ENCODE peak calls at places on chromosomes 12 and 14, in seven cellular contexts. T is stomach, Q is endothelial cell of umbilical vein, H is ovary, P is IMR-90, D is testis, V is breast epithelium. C is an unnamed sample.

GRCh38 chr14:84131924-84132323 is 1398.0 kb upstream of the FLRT2 start:
- DNase-seq in T (no peak), Q (no peak), H (no peak), P (no peak), D (no peak), V (no peak), C (no peak)

GRCh38 chr12:115323223-115323905 is 639.4 kb upstream of the TBX3 start:
- DNase-seq in T (no peak), Q (no peak), H (no peak), P (peak; percentile 86), D (no peak), V (no peak), C (no peak)

GRCh38 chr12:103930787-103931536 is 752 bp downstream of the HSP90B1 start:
- DNase-seq in T (peak; percentile 59), Q (peak; percentile 40), H (peak; percentile 63), P (peak; percentile 30), D (peak; percentile 70), V (peak; percentile 34), C (peak; percentile 73)

GRCh38 chr12:103827800-103828440 is 13.1 kb downstream of the NT5DC3 start:
- DNase-seq in T (no peak), Q (no peak), H (no peak), P (no peak), D (no peak), V (no peak), C (no peak)

GRCh38 chr12:95396849-95397498 is 77.0 kb upstream of the METAP2 start:
- DNase-seq in T (no peak), Q (no peak), H (no peak), P (peak; percentile 68), D (no peak), V (no peak), C (no peak)

GRCh38 chr14:92497391-92497790 is 16.2 kb upstream of the RIN3 start:
- DNase-seq in T (no peak), Q (no peak), H (no peak), P (no peak), D (no peak), V (no peak), C (no peak)

GRCh38 chr12:47095446-47096236 is 15.9 kb upstream of the AMIGO2 start:
- DNase-seq in T (no peak), Q (peak; percentile 43), H (no peak), P (peak; percentile 95), D (no peak), V (no peak), C (no peak)

GRCh38 chr14:72578514-72578913 is 315.4 kb downstream of the DPF3 start:
- DNase-seq in T (no peak), Q (no peak), H (no peak), P (no peak), D (no peak), V (no peak), C (no peak)

GRCh38 chr14:39339003-39339402 is 93.2 kb downstream of the FBXO33 start:
- DNase-seq in T (peak; percentile 68), Q (no peak), H (no peak), P (no peak), D (no peak), V (no peak), C (no peak)

GRCh38 chr14:99480856-99481744 is at the start of the genes CCNK and SETD3:
- DNase-seq in T (peak; percentile 100), Q (peak; percentile 100), H (peak; percentile 100), P (peak; percentile 100), D (peak; percentile 100), V (peak; percentile 100), C (peak; percentile 100)

GRCh38 chr14:38900887-38901286 is 202.1 kb downstream of the SEC23A start:
- DNase-seq in T (no peak), Q (no peak), H (no peak), P (no peak), D (no peak), V (no peak), C (no peak)

GRCh38 chr12:99009654-99010296 is 364.7 kb downstream of the APAF1 start:
- DNase-seq in T (no peak), Q (no peak), H (no peak), P (no peak), D (no peak), V (no peak), C (no peak)

GRCh38 chr14:78586681-78587080 is 416.5 kb downstream of the NRXN3 start:
- DNase-seq in T (no peak), Q (no peak), H (no peak), P (no peak), D (no peak), V (no peak), C (no peak)

DNA sequence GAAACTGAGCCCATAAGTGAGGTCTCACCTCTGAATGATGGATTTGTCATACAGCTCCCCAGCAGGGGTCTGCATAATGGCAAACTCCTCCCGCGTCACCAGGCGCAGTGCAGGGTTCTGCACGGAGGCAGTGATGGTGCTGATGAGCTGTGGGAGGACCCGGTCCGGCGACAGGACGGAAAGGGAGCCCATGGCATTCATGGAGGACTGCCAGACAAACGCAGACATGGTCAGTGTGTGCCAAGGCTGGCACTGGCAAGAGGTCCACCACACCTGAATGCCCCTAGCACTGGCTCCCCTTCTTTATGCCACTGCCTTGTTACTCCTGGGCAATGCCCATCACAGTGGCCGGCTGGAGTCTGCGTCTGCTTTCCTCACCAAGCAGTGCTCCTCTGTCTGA is 32.7 kb downstream of the GCN1 start:
- DNase-seq in T (no peak), Q (no peak), H (no peak), P (no peak), D (no peak), V (no peak), C (no peak)
- TF ChIP-seq POLR2A in T (no peak), Q (no peak), H (no peak), P (no peak), D (no peak), V (no peak), C (no peak)

DNA sequence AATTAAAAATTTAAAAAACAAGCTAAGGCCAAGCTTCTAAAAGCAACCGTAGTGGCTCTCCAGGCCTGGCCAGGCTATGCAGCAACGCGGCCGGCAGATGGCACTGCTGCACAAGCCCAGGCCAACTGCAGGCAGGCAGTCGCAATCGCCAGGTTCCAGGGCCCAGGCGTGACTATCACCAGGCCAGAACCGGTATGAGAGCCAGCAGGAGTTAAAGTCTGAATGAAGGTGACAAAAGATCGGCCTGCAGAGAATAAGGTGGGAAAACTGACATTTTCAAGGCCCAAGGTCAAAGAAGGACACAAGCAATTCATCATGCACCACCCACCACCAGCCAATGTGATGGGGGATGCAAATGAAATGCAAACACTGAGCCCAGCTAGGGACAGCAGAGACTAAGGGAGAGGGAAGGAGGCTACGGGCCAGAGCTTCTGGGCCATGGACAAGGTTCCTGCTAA is 43.6 kb upstream of the ANO2 start:
- DNase-seq in T (peak; percentile 84), Q (peak; percentile 73), H (peak; percentile 73), P (peak; percentile 71), D (peak; percentile 80), V (peak; percentile 50), C (peak; percentile 76)
- TF ChIP-seq POLR2A in T (no peak), Q (no peak), H (no peak), P (no peak), D (no peak), V (no peak), C (no peak)

DNA sequence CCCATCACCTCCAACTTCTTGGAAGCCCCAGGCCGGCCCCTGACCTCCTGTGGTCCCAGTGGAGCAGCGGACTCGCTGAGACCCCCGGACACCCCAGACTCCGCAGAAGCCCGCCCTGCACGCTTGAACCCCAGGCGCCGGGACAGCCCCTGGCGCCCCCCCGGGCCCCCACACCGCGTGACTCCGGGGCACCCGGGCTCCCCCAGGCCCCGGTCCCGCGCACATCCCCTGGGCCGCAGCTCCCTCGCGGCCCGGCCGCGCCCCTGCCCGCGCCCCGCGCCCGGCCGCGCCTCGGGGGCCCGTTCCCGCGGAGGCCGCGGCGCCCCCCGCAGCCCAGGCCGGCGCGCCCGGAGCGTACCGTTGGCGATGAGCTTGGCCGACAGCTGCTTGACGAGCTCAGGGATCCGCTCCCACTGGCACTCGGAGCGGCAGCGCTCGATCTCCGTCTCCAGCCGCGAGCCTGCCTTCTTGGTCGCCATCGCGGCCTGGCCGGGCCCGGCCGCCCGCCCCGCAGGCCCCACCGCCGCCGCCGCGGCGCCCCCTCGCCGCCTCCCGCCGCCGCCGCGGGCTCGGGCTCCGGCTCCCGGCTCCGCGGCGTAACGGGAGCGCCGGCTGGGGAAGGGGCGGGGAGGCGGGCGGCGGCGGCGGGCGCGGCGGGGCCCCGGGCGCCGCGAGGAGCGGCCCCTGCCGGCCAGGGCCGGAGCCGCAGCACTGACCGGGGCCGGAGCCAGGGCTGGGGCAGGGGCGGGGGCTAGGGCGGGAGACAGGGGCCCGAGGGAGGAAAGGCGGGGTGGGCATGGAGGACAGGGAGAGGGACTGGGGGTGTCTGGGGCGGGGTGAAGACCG is at the start of gene TTC7B:
- DNase-seq in T (peak; percentile 51), Q (no peak), H (peak; percentile 49), P (peak; percentile 24), D (no peak), V (no peak), C (peak; percentile 43)
- TF ChIP-seq POLR2A in T (no peak), Q (no peak), H (no peak), P (no peak), D (no peak), V (no peak), C (no peak)

DNA sequence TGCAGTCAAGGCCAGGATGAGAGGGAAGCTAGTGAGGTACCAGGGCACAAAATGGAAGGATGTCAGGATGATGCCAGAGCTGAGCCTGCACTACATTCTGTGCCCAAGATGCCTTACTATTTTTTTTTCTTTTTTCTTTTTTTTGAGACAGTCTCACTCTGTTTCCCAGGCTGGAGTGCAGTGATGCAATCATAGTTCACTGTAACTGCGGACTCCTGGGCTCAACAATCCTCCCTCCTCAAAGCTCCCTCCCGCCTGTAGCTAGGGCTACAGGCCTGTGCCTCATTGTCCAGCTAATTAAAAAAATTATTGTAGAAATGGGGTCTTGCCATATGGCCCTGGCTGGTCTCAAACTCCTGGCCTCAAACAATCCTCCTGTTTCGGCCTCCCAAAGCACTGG is 26.6 kb downstream of the TNFAIP2 start:
- DNase-seq in T (no peak), Q (no peak), H (no peak), P (no peak), D (no peak), V (no peak), C (no peak)
- TF ChIP-seq POLR2A in T (no peak), Q (no peak), H (no peak), P (no peak), D (no peak), V (no peak), C (no peak)

GRCh38 chr14:103706551-103707328 is 8.5 kb downstream of the XRCC3 start:
- DNase-seq in T (no peak), Q (no peak), H (no peak), P (no peak), D (no peak), V (no peak), C (no peak)
- TF ChIP-seq POLR2A in T (no peak), Q (no peak), H (no peak), P (no peak), D (no peak), V (no peak), C (no peak)

GRCh38 chr14:20714593-20715250 is 26.2 kb downstream of the ANG start:
- DNase-seq in T (peak; percentile 91), Q (peak; percentile 67), H (peak; percentile 46), P (peak; percentile 34), D (peak; percentile 65), V (peak; percentile 86), C (peak; percentile 92)
- TF ChIP-seq POLR2A in T (no peak), Q (no peak), H (no peak), P (no peak), D (no peak), V (no peak), C (no peak)

C was measured in adrenal gland.